ENCODE peak calls at places on chromosome 1, in nine cellular contexts. T, Y, E, G, S, B, N, V and Z are unnamed samples.

GRCh38 chr1:100556925-100557605 is 19.1 kb downstream of the GPR88 start:
- DNase-seq in T (no peak), Y (no peak), V (no peak), E (no peak), B (no peak), G (no peak), N (no peak), S (no peak), Z (no peak)

GRCh38 chr1:30692201-30692947 is 31.0 kb downstream of the MATN1 start:
- DNase-seq in B (no peak), V (no peak), T (no peak), Y (peak; percentile 2), G (no peak), E (no peak), N (no peak), S (no peak), Z (peak; percentile 70)

GRCh38 chr1:223670458-223671159 is 5.1 kb upstream of the CAPN8 start:
- DNase-seq in B (no peak), S (no peak), Y (peak; percentile 34), E (no peak), V (peak; percentile 50), G (peak; percentile 56), T (peak; percentile 67), N (peak; percentile 68), Z (no peak)

GRCh38 chr1:61173118-61173517 is 90.8 kb downstream of the NFIA start:
- DNase-seq in B (no peak), E (no peak), G (no peak), V (no peak), T (no peak), S (no peak), Y (no peak), N (no peak), Z (no peak)

GRCh38 chr1:23178931-23179330 is 10.3 kb upstream of the LUZP1 start:
- DNase-seq in B (no peak), Y (no peak), N (peak; percentile 52), V (no peak), G (peak; percentile 66), E (no peak), S (no peak), T (peak; percentile 50), Z (no peak)

GRCh38 chr1:240562111-240562590 is 49.8 kb downstream of the GREM2 start:
- DNase-seq in V (no peak), N (no peak), T (no peak), G (peak; percentile 2), Y (no peak), B (no peak), E (no peak), S (no peak), Z (no peak)

GRCh38 chr1:88422037-88422436 is 262.0 kb upstream of the PKN2 start:
- DNase-seq in E (no peak), G (no peak), V (no peak), S (no peak), N (no peak), B (no peak), Y (no peak), T (no peak), Z (no peak)

GRCh38 chr1:211947396-211948295 is 87.7 kb downstream of the INTS7 start:
- DNase-seq in G (no peak), S (no peak), B (no peak), E (no peak), V (no peak), T (no peak), N (no peak), Y (no peak), Z (no peak)

GRCh38 chr1:73626326-73626725 is 571.6 kb downstream of the LRRIQ3 start:
- DNase-seq in V (no peak), N (no peak), B (no peak), S (no peak), E (no peak), G (no peak), Y (no peak), T (no peak), Z (no peak)

GRCh38 chr1:20727746-20728316 is 4.7 kb downstream of the SH2D5 start:
- DNase-seq in E (no peak), V (no peak), T (peak; percentile 55), Y (no peak), G (peak; percentile 61), N (no peak), B (no peak), S (no peak), Z (peak; percentile 80)

GRCh38 chr1:206427296-206427695 is 43.0 kb upstream of the IKBKE start:
- DNase-seq in V (no peak), T (no peak), G (no peak), Y (no peak), B (no peak), N (no peak), E (no peak), S (no peak), Z (no peak)

GRCh38 chr1:75136921-75137641 is 2.9 kb downstream of the LHX8 start:
- DNase-seq in G (no peak), Y (no peak), T (no peak), V (no peak), S (no peak), N (peak; percentile 40), E (no peak), B (no peak), Z (peak; percentile 70)

GRCh38 chr1:218211241-218211640 is 73.9 kb upstream of the RRP15 start:
- DNase-seq in G (no peak), N (no peak), S (no peak), E (no peak), B (no peak), Y (no peak), T (no peak), V (no peak), Z (no peak)

GRCh38 chr1:5882367-5883128 is 109.7 kb downstream of the NPHP4 start:
- DNase-seq in T (no peak), G (no peak), Y (no peak), N (no peak), B (peak; percentile 13), E (no peak), V (no peak), S (no peak), Z (no peak)

GRCh38 chr1:21350132-21350885 is 60.0 kb upstream of the ECE1 start:
- DNase-seq in S (no peak), T (no peak), Y (no peak), N (no peak), G (no peak), B (no peak), E (no peak), V (no peak), Z (no peak)

GRCh38 chr1:150561830-150562367 is 12.7 kb downstream of the ADAMTSL4 start:
- DNase-seq in V (peak; percentile 96), B (peak; percentile 98), Y (peak; percentile 94), E (peak; percentile 69), N (peak; percentile 89), T (peak; percentile 85), S (peak; percentile 95), G (peak; percentile 42), Z (peak; percentile 95)

DNA sequence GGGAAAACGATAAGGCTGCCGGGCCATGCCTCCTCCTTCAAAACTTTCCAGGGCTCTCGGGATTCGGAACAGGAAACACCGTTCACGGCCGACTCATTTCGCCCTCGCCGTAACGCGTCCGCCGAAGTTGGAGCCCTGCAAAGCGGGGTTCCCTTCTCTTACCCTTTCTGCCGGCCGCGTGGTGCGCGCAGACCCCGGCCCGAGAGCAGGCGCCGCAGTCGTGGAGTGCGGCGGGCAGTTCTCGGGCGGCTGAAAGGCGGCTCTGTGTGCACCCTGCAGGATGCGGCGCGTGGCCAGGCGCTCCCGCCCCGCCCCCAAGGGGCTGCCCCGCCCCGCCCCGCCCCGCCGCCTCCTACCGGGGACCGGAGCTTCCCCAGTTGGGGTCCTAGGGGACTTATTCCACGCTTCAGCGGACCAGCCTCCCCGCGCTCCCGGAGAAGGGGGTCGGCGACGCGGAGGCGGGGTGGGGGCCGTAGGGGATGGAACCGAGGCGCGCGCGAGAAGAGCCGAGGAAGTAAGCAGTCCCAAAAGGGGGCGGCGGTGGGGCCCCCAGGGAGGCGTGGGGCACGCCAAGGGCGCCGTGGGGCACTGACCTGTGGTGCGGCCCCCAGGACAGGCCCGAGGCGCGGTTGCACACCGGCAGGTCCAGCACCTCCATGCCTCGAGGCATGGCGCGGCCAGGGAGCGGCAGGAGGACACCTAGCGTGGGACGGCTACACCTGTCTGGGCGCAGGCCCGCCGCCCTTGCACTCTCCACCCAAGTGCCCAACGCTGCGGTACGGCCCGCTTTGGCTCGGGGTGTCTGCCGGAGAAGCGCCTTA is at the start of gene MCOLN2:
- DNase-seq in T (peak; percentile 61), Y (peak; percentile 46), S (no peak), V (peak; percentile 45), E (peak; percentile 57), B (peak; percentile 46), G (peak; percentile 21), N (peak; percentile 24), Z (no peak)
- TF ChIP-seq POLR2A in T (no peak), Y (no peak), S (no peak), V (peak; percentile 25), E (peak; percentile 75), B (no peak), G (no peak), N (no peak), Z (no peak)

DNA sequence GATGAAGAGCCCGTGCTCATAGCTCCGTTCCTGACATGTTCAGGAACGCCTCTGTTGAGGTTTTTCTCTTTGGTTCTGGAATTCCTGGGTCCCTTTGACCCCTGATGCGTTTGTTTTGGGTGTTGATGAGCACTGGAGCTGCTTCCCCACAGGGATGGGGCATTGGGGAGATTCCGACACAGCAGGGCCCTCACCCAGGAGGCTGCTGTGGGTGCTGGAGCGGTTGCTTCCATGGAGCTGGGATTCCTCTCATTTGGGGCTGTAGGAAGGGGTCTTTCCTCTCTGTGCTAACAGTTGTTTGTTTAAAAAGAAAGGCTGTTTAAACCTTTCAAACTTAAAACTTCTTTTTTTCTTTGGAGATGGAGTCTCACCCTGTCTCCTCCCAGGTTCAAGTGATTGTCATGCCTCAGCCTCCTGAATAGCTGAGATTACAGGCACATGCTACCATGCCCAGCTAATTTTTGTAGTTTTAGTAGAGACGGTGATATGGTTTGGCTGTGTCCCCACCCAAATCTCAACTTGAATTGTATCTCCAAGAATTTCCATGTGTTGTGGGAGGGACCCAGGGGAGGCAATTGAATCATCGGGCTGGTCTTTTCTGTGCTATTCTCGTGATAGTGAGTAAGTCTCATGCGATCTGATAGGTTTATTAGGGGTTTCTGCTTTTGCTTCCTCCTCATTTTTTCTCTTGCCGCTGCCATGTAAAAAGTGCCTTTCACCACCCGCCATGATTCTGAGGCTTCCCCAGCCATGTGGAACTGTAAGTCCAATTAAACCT is 48.9 kb downstream of the SKI start:
- DNase-seq in N (no peak), E (no peak), V (no peak), G (no peak), Y (no peak), B (no peak), T (no peak), S (no peak), Z (no peak)
- TF ChIP-seq POLR2A in N (no peak), E (no peak), V (no peak), G (no peak), Y (no peak), B (no peak), T (no peak), S (no peak), Z (no peak)

GRCh38 chr1:157138220-157139124 is at the start of gene ETV3:
- DNase-seq in G (peak; percentile 96), V (peak; percentile 96), N (peak; percentile 92), S (peak; percentile 94), E (peak; percentile 85), Y (peak; percentile 88), B (peak; percentile 94), T (peak; percentile 90), Z (peak; percentile 98)
- TF ChIP-seq POLR2A in G (peak; percentile 56), V (peak; percentile 94), N (peak; percentile 68), S (peak; percentile 91), E (peak; percentile 83), Y (peak; percentile 85), B (peak; percentile 38), T (peak; percentile 86), Z (peak; percentile 48)

GRCh38 chr1:38733761-38734160 is 125.8 kb downstream of the RRAGC start:
- DNase-seq in N (no peak), G (no peak), Y (no peak), E (no peak), S (no peak), T (no peak), V (no peak), B (no peak), Z (no peak)
- TF ChIP-seq POLR2A in N (no peak), G (no peak), Y (no peak), E (no peak), S (no peak), T (no peak), V (no peak), B (no peak), Z (no peak)